ENCODE peak calls at places on chromosomes 11 and 22, in seven cellular contexts. O is stimulated activated CD8-positive, alpha-beta memory T cell treated with anti-CD3 and anti-CD28 coated beads, Interleukin-2, amount 100 ng/mL, for 48 hours; N is lung; F is NCI-H1417; V is lower leg skin; B is anterior cingulate cortex; H is CD4-positive, alpha-beta memory T cell. P is an unnamed sample.

GRCh38 chr11:105215528-105215927 is 76.0 kb upstream of the CARD18 start:
- DNase-seq in O (no peak), N (no peak), F (no peak), V (no peak), B (no peak), H (no peak), P (no peak)

GRCh38 chr22:24146190-24146616 is 35.1 kb upstream of the SUSD2 start:
- DNase-seq in O (no peak), N (peak), F (peak), V (no peak), B (no peak), H (no peak), P (peak)

GRCh38 chr11:69841859-69842698 is 22.9 kb upstream of the FGF3 start:
- DNase-seq in O (no peak), N (no peak), F (peak), V (peak), B (no peak), H (no peak), P (peak)

GRCh38 chr11:64998141-64998540 is 1.4 kb upstream of the BATF2 start:
- DNase-seq in O (no peak), N (no peak), F (peak), V (no peak), B (no peak), H (no peak), P (no peak)

GRCh38 chr11:35282226-35282882 is 137.0 kb downstream of the SLC1A2 start:
- DNase-seq in O (no peak), N (no peak), F (no peak), V (no peak), B (no peak), H (no peak), P (peak)

GRCh38 chr11:119319702-119320592 is 3.0 kb upstream of the MCAM start:
- DNase-seq in O (no peak), N (peak), F (no peak), V (peak), B (no peak), H (no peak), P (no peak)

GRCh38 chr11:110580571-110580970 is 131.7 kb downstream of the ARHGAP20 start:
- DNase-seq in O (no peak), N (no peak), F (no peak), V (no peak), B (no peak), H (no peak), P (no peak)

GRCh38 chr22:24973867-24974266 is 21.4 kb downstream of the KIAA1671 start:
- DNase-seq in O (no peak), N (no peak), F (no peak), V (no peak), B (no peak), H (no peak), P (no peak)

GRCh38 chr11:10716122-10716521 is 22.6 kb upstream of the IRAG1 start:
- DNase-seq in O (no peak), N (no peak), F (no peak), V (no peak), B (no peak), H (no peak), P (peak)

GRCh38 chr11:36657610-36658225 is 59.7 kb upstream of the RAG2 start:
- DNase-seq in O (no peak), N (no peak), F (peak), V (no peak), B (no peak), H (no peak), P (no peak)

GRCh38 chr11:22454461-22454860 is 116.3 kb downstream of the SLC17A6 start:
- DNase-seq in O (no peak), N (no peak), F (peak), V (no peak), B (no peak), H (no peak), P (no peak)

GRCh38 chr22:42906605-42907338 is 49.7 kb upstream of the ARFGAP3 start:
- DNase-seq in O (no peak), N (no peak), F (no peak), V (no peak), B (no peak), H (no peak), P (no peak)

GRCh38 chr11:8744423-8744822 is 61.8 kb downstream of the RPL27A start:
- DNase-seq in O (no peak), N (no peak), F (no peak), V (no peak), B (no peak), H (no peak), P (peak)

GRCh38 chr11:83317757-83318548 is 31.8 kb upstream of the CCDC90B start:
- DNase-seq in O (no peak), N (no peak), F (no peak), V (no peak), B (no peak), H (no peak), P (no peak)

GRCh38 chr22:36360011-36360410 is 27.8 kb downstream of the MYH9 start:
- DNase-seq in O (no peak), N (no peak), F (no peak), V (no peak), B (no peak), H (no peak), P (no peak)

GRCh38 chr11:89293966-89294679 is 116.4 kb downstream of the TYR start:
- DNase-seq in O (no peak), N (no peak), F (no peak), V (no peak), B (no peak), H (no peak), P (no peak)

GRCh38 chr11:108025387-108026080 is 16.8 kb downstream of the CUL5 start:
- DNase-seq in O (no peak), N (no peak), F (no peak), V (no peak), B (no peak), H (no peak), P (no peak)

GRCh38 chr11:68609761-68610160 is 74.6 kb upstream of the GAL start:
- DNase-seq in O (no peak), N (no peak), F (no peak), V (no peak), B (no peak), H (no peak), P (no peak)

GRCh38 chr22:36461665-36462474 is 19.6 kb downstream of the TXN2 start:
- DNase-seq in O (no peak), N (peak), F (peak), V (peak), B (no peak), H (no peak), P (peak)

GRCh38 chr11:119540370-119541125 is 117.6 kb upstream of the THY1 start:
- DNase-seq in O (no peak), N (no peak), F (no peak), V (peak), B (no peak), H (no peak), P (no peak)

GRCh38 chr11:86869966-86870570 is 69.7 kb downstream of the PRSS23 start:
- DNase-seq in O (peak), N (peak), F (peak), V (peak), B (no peak), H (peak), P (peak)

GRCh38 chr11:91296628-91297027 is 928.0 kb upstream of the FAT3 start:
- DNase-seq in O (no peak), N (no peak), F (no peak), V (no peak), B (no peak), H (no peak), P (peak)

GRCh38 chr11:78318733-78319132 is 98.9 kb downstream of the GAB2 start:
- DNase-seq in O (no peak), N (no peak), F (no peak), V (no peak), B (peak), H (no peak), P (no peak)

GRCh38 chr11:112400615-112401014 is 140.0 kb upstream of the PLET1 start:
- DNase-seq in O (no peak), N (no peak), F (no peak), V (no peak), B (no peak), H (no peak), P (peak)

GRCh38 chr11:33687733-33688479 is 12.7 kb downstream of the C11orf91 start:
- DNase-seq in O (no peak), N (no peak), F (peak), V (no peak), B (no peak), H (no peak), P (peak)

GRCh38 chr22:27267145-27267544 is 534.4 kb downstream of the MN1 start:
- DNase-seq in O (no peak), N (no peak), F (no peak), V (no peak), B (no peak), H (no peak), P (no peak)

GRCh38 chr11:1908579-1908978 is 10.9 kb upstream of the TNNT3 start:
- DNase-seq in O (no peak), N (no peak), F (no peak), V (no peak), B (no peak), H (no peak), P (no peak)

GRCh38 chr11:108559904-108560303 is 33.7 kb downstream of the EXPH5 start:
- DNase-seq in O (no peak), N (no peak), F (no peak), V (no peak), B (no peak), H (no peak), P (peak)

GRCh38 chr11:130514316-130514715 is 65.9 kb downstream of the ADAMTS15 start:
- DNase-seq in O (no peak), N (no peak), F (no peak), V (no peak), B (no peak), H (no peak), P (no peak)